ENCODE peak calls at places on chromosomes 4 and X, in four cellular contexts. V is neural progenitor cell, H is mucosa of descending colon, I is IMR-90. N is an unnamed sample.

GRCh38 chr4:81380364-81380853 is 91.3 kb downstream of the RASGEF1B start:
- DNase-seq in V (no peak), H (no peak), I (no peak), N (no peak)

GRCh38 chr4:122882830-122883229 is 39.6 kb downstream of the NUDT6 start:
- DNase-seq in V (no peak), H (no peak), I (no peak), N (no peak)

GRCh38 chr4:154389142-154389541 is 102.5 kb downstream of the DCHS2 start:
- DNase-seq in V (no peak), H (no peak), I (no peak), N (no peak)

GRCh38 chr4:127788517-127788916 is 6.4 kb downstream of the HSPA4L start:
- DNase-seq in V (peak; percentile 14), H (no peak), I (no peak), N (no peak)

GRCh38 chr4:151043803-151044535 is 28.9 kb upstream of the LRBA start:
- DNase-seq in V (no peak), H (no peak), I (peak; percentile 36), N (no peak)

GRCh38 chrX:134484039-134484438 is 24.1 kb downstream of the HPRT1 start:
- DNase-seq in V (peak; percentile 26), H (no peak), I (peak; percentile 67), N (no peak)

GRCh38 chr4:114597410-114598115 is 1.0 kb upstream of the UGT8 start:
- DNase-seq in V (peak; percentile 13), H (no peak), I (no peak), N (no peak)

GRCh38 chr4:126954537-126955291 is 678.0 kb upstream of the INTU start:
- DNase-seq in V (peak; percentile 54), H (no peak), I (no peak), N (no peak)

GRCh38 chr4:186554485-186554884 is 882 bp downstream of the MTNR1A start:
- DNase-seq in V (peak; percentile 72), H (peak; percentile 78), I (no peak), N (no peak)
- TF ChIP-seq CTCF in V (peak; percentile 47), H (no peak), I (peak; percentile 7), N (no peak)

GRCh38 chr4:43496188-43496587 is 603.7 kb downstream of the GRXCR1 start:
- DNase-seq in V (no peak), H (no peak), I (peak; percentile 4), N (no peak)
- H3K4me3 ChIP-seq in V (no peak overlapping the region), H (no peak overlapping the region), I (peak overlapping the region; percentile 24), N (no peak overlapping the region)

GRCh38 chr4:108783666-108784463 is 21.0 kb upstream of the ETNPPL start:
- DNase-seq in V (no peak), H (no peak), I (no peak), N (no peak)
- TF ChIP-seq CTCF in V (peak; percentile 25), H (no peak), I (no peak), N (peak; percentile 2)

GRCh38 chr4:6324999-6325790 is 55.5 kb downstream of the WFS1 start:
- DNase-seq in V (peak; percentile 50), H (no peak), I (no peak), N (no peak)
- H3K4me3 ChIP-seq in V (no peak overlapping the region), H (no peak overlapping the region), I (no peak overlapping the region), N (no peak overlapping the region)

GRCh38 chr4:138576684-138577083 is 334.5 kb upstream of the SLC7A11 start:
- DNase-seq in V (peak; percentile 65), H (no peak), I (peak; percentile 68), N (no peak)
- TF ChIP-seq CTCF in V (peak; percentile 73), H (no peak), I (peak; percentile 55), N (peak; percentile 35)